ENCODE peak calls at places on chromosomes 1 and 21, in ten cellular contexts. O is WTC11, C is GM20000, H is fibroblast of mammary gland, L is Panc1, R is cardiac fibroblast, Y is fibroblast of villous mesenchyme, I is pancreas, J is fibroblast of the aortic adventitia, Q is nephron progenitor cell. X is an unnamed sample.

GRCh38 chr1:74780600-74780999 is 47.6 kb downstream of the TYW3 start:
- DNase-seq in O (no peak), C (no peak), H (no peak), L (no peak), R (no peak), Y (no peak), I (no peak), J (no peak), Q (no peak), X (no peak)

GRCh38 chr1:193606035-193606434 is 419.6 kb upstream of the B3GALT2 start:
- DNase-seq in O (no peak), C (no peak), H (no peak), L (no peak), R (no peak), Y (no peak), I (no peak), J (no peak), Q (no peak), X (no peak)

GRCh38 chr1:30386145-30386926 is 337.0 kb downstream of the MATN1 start:
- DNase-seq in O (no peak), C (no peak), H (no peak), L (no peak), R (no peak), Y (no peak), I (no peak), J (no peak), Q (no peak), X (no peak)

GRCh38 chr1:31955917-31956736 is 18.0 kb upstream of the PTP4A2 start:
- DNase-seq in O (peak), C (peak), H (peak), L (no peak), R (peak), Y (peak), I (peak), J (peak), Q (no peak), X (peak)

GRCh38 chr1:74963120-74963519 is 171.1 kb upstream of the LHX8 start:
- DNase-seq in O (no peak), C (no peak), H (no peak), L (no peak), R (no peak), Y (no peak), I (no peak), J (no peak), Q (no peak), X (no peak)

GRCh38 chr1:235011599-235012435 is 116.8 kb downstream of the TOMM20 start:
- DNase-seq in O (no peak), C (peak), H (peak), L (no peak), R (peak), Y (peak), I (peak), J (peak), Q (no peak), X (peak)

GRCh38 chr1:245859510-245860114 is 647.5 kb downstream of the SMYD3 start:
- DNase-seq in O (no peak), C (no peak), H (peak), L (no peak), R (no peak), Y (peak), I (no peak), J (peak), Q (peak), X (peak)

GRCh38 chr1:79859212-79859948 is 852.9 kb upstream of the ADGRL4 start:
- DNase-seq in O (no peak), C (no peak), H (peak), L (no peak), R (peak), Y (peak), I (no peak), J (peak), Q (no peak), X (peak)

GRCh38 chr1:40421694-40422384 is 28.4 kb upstream of the ZFP69B start:
- DNase-seq in O (no peak), C (no peak), H (peak), L (no peak), R (peak), Y (peak), I (no peak), J (peak), Q (no peak), X (peak)

GRCh38 chr1:100077525-100077924 is 55.2 kb downstream of the SASS6 start:
- DNase-seq in O (no peak), C (peak), H (no peak), L (no peak), R (peak), Y (no peak), I (no peak), J (peak), Q (no peak), X (peak)

GRCh38 chr1:221712198-221712684 is 29.6 kb downstream of the DUSP10 start:
- DNase-seq in O (no peak), C (peak), H (peak), L (no peak), R (peak), Y (peak), I (no peak), J (peak), Q (no peak), X (peak)

GRCh38 chr1:226979517-226980121 is 39.5 kb downstream of the COQ8A start:
- DNase-seq in O (no peak), C (no peak), H (no peak), L (no peak), R (no peak), Y (no peak), I (no peak), J (no peak), Q (no peak), X (no peak)

GRCh38 chr1:22332795-22333499 is 118.7 kb upstream of the ZBTB40 start:
- DNase-seq in O (no peak), C (no peak), H (no peak), L (no peak), R (no peak), Y (no peak), I (no peak), J (no peak), Q (no peak), X (no peak)

GRCh38 chr1:7871136-7871535 is 18.3 kb upstream of the UTS2 start:
- DNase-seq in O (no peak), C (no peak), H (no peak), L (no peak), R (no peak), Y (no peak), I (no peak), J (no peak), Q (no peak), X (no peak)

GRCh38 chr1:68174173-68175113 is 57.9 kb downstream of the WLS start:
- DNase-seq in O (no peak), C (no peak), H (peak), L (peak), R (peak), Y (peak), I (peak), J (peak), Q (no peak), X (peak)

GRCh38 chr1:67479146-67479891 is 49.1 kb upstream of the SERBP1 start:
- DNase-seq in O (no peak), C (no peak), H (peak), L (no peak), R (peak), Y (peak), I (peak), J (peak), Q (no peak), X (peak)

GRCh38 chr1:221099747-221100146 is 220.5 kb downstream of the HLX start:
- DNase-seq in O (no peak), C (no peak), H (no peak), L (no peak), R (no peak), Y (no peak), I (no peak), J (no peak), Q (no peak), X (no peak)

GRCh38 chr1:16043521-16043920 is at the start of gene CLCNKB:
- DNase-seq in O (no peak), C (no peak), H (no peak), L (no peak), R (no peak), Y (no peak), I (peak), J (no peak), Q (no peak), X (no peak)

GRCh38 chr1:87113313-87113712 is 198.9 kb downstream of the HS2ST1 start:
- DNase-seq in O (no peak), C (no peak), H (peak), L (no peak), R (peak), Y (peak), I (no peak), J (peak), Q (no peak), X (peak)

GRCh38 chr1:203268901-203269653 is 36.2 kb upstream of the BTG2 start:
- DNase-seq in O (no peak), C (peak), H (peak), L (peak), R (peak), Y (peak), I (no peak), J (peak), Q (peak), X (peak)

GRCh38 chr1:68291763-68292384 is 59.6 kb upstream of the WLS start:
- DNase-seq in O (no peak), C (no peak), H (peak), L (no peak), R (peak), Y (peak), I (no peak), J (peak), Q (no peak), X (peak)

GRCh38 chr21:35027558-35028450 is 21.3 kb downstream of the RUNX1 start:
- DNase-seq in O (no peak), C (no peak), H (no peak), L (no peak), R (no peak), Y (no peak), I (no peak), J (no peak), Q (no peak), X (no peak)

GRCh38 chr1:84254703-84255238 is 46.7 kb upstream of the SAMD13 start:
- DNase-seq in O (no peak), C (no peak), H (no peak), L (no peak), R (no peak), Y (no peak), I (no peak), J (no peak), Q (no peak), X (no peak)

GRCh38 chr1:1086911-1087341 is 12.8 kb upstream of the RNF223 start:
- DNase-seq in O (no peak), C (no peak), H (no peak), L (no peak), R (no peak), Y (no peak), I (no peak), J (no peak), Q (no peak), X (no peak)

DNA sequence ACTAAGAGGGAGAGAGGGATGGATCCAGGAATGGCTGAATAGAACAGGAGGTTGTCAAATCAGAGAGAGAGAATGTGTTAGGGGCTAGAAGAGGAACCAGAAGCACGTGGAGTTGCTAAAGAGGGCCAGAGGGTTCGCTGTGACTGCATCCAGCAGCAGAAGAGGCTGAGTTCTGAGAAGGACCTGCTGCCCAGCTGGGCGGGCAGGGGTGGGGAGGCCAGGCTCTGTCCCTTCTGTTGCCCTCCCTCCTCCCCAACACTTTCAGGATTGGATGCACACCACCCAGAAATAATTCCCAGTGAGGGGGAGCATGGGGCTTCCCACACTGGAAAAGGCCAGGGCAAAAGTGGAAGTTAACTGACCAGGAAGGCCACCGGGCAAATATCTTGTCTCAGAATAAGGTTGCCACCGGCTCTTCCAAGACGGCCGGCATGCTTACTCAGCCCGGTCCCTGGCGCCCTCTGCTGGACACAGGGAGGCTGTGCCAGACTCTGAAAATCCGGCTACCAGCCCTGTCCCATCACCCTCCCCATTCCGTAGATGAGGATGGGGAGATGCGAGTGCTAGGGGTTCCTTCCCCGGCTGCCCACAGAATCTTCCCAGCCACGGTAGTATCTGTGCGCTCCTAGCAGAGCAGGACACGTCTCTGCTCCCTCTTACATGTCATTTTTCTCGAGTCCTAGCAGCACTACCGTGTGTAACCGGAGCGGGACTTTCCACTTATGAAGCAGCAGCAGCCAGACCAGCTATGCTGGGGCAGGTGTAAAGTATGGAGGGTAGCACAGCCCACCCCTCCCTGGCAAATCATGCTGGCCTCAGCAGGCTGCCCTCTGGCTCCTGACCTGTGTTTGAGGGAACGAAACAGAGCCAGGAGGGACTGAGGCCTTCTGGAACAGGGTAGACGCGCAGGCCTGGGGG is 46.8 kb upstream of the A3GALT2 start:
- DNase-seq in O (peak), C (peak), H (peak), L (no peak), R (peak), Y (peak), I (peak), J (peak), Q (peak), X (peak)
- TF ChIP-seq CTCF in O (peak), C (peak), H (peak), L (peak), R (peak), Y (peak), I (peak), J (peak), Q (peak), X (peak)

DNA sequence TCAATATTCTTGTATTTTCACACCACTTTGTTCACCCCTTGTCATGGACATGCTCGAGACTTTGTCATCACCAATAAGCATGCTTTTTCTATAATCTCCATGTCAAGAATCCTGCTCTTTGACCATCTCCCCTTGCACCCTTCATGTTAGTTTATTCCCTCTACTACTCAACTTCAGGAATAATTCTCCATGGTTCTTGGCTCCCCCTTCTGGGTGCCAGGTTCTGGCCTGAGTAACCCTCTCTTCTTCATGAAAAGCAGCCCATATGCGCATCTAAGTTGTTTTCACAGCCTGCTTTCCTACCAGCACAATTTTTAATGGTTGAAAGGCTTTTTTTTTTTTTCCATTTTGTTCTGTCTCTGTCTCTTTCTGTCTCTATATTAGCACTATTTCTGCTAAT is 160.7 kb downstream of the LEPR start:
- DNase-seq in O (peak), C (no peak), H (peak), L (no peak), R (peak), Y (peak), I (no peak), J (peak), Q (no peak), X (peak)
- TF ChIP-seq CTCF in O (no peak), C (no peak), H (peak), L (no peak), R (peak), Y (peak), I (no peak), J (peak), Q (no peak), X (peak)

GRCh38 chr1:179251675-179252074 is 22.2 kb upstream of the ABL2 start:
- DNase-seq in O (no peak), C (peak), H (peak), L (peak), R (peak), Y (peak), I (no peak), J (peak), Q (no peak), X (peak)
- TF ChIP-seq CTCF in O (no peak), C (no peak), H (peak), L (no peak), R (peak), Y (peak), I (peak), J (peak), Q (no peak), X (peak)

GRCh38 chr1:57079454-57080157 is 113.8 kb upstream of the C8B start:
- DNase-seq in O (peak), C (no peak), H (peak), L (no peak), R (no peak), Y (no peak), I (no peak), J (no peak), Q (no peak), X (no peak)
- TF ChIP-seq CTCF in O (peak), C (peak), H (peak), L (peak), R (peak), Y (no peak), I (no peak), J (peak), Q (peak), X (peak)

GRCh38 chr1:169786974-169787373 is 7.7 kb downstream of the METTL18 start:
- DNase-seq in O (no peak), C (no peak), H (no peak), L (no peak), R (no peak), Y (no peak), I (no peak), J (no peak), Q (no peak), X (no peak)
- TF ChIP-seq CTCF in O (no peak), C (no peak), H (no peak), L (no peak), R (no peak), Y (no peak), I (no peak), J (no peak), Q (no peak), X (no peak)

DNA sequence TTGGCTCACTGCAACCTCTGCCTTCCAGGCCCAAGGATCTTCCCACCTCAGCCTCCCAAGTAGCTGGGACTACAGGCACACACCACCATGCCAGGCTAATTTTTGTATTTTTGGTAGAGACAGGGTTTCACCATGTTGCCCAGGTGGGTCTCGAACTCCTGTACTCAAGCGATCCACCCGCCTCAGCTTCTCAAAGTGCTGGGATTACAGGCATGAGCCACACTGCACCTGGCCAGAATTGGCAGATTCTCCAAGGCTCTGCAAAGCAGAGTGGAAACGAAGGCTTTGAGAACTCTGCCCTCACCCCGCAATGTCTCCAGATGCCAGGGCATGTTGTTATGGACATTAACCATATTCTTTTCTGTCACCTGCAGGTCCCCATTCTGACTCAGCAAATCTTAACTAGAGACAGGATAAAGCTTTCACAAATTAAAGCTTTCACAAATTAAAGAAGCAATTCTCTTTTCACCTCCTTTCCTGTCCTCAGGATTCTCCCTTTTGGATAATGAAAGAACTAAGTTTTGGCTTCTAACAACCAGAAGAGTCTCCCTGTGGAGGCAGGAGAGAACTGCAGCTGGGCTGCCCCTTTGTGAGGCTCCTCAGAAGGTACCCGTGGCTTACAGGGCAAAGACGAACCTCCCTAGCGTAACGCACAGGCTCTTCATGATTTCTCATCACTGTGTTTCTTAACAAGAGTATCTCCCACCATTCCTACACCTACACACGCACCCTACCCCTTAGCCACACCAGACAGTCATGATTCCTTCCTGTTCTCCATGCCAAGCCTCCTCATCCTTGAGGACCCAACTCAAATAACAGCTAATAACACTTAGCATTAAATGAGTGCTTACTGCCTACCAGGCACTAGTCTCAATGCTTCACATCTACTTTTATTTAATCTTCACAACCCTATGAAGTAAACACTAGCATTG is 29.8 kb downstream of the GPA33 start:
- DNase-seq in O (no peak), C (no peak), H (no peak), L (no peak), R (peak), Y (no peak), I (no peak), J (peak), Q (no peak), X (peak)
- TF ChIP-seq CTCF in O (no peak), C (no peak), H (peak), L (peak), R (peak), Y (peak), I (no peak), J (peak), Q (peak), X (peak)

GRCh38 chr1:14517813-14518180 is 80.7 kb upstream of the KAZN start:
- DNase-seq in O (no peak), C (no peak), H (no peak), L (no peak), R (no peak), Y (no peak), I (no peak), J (no peak), Q (no peak), X (no peak)
- TF ChIP-seq CTCF in O (no peak), C (no peak), H (no peak), L (no peak), R (no peak), Y (no peak), I (no peak), J (no peak), Q (no peak), X (no peak)

GRCh38 chr1:36609241-36610027 is 126.7 kb upstream of the CSF3R start:
- DNase-seq in O (peak), C (peak), H (peak), L (peak), R (peak), Y (peak), I (peak), J (peak), Q (peak), X (peak)
- TF ChIP-seq CTCF in O (peak), C (peak), H (peak), L (peak), R (peak), Y (peak), I (peak), J (peak), Q (peak), X (peak)

GRCh38 chr1:218546314-218546713 is 201.2 kb downstream of the TGFB2 start:
- DNase-seq in O (no peak), C (no peak), H (peak), L (no peak), R (peak), Y (no peak), I (no peak), J (peak), Q (no peak), X (peak)
- TF ChIP-seq CTCF in O (no peak), C (no peak), H (peak), L (no peak), R (peak), Y (peak), I (no peak), J (peak), Q (no peak), X (peak)

X was measured in fibroblast of pulmonary artery.